ENCODE peak calls at places on chromosomes 12 and 14, in seven cellular contexts. B, R, O, D, T, M and K are unnamed samples.

GRCh38 chr14:51996148-51996746 is 6.9 kb downstream of the RTRAF start:
- DNase-seq in B (peak; percentile 32), M (no peak), D (peak; percentile 38), R (no peak), O (no peak), T (peak; percentile 42), K (peak; percentile 29)

GRCh38 chr12:75883241-75883640 is 148.3 kb downstream of the PHLDA1 start:
- DNase-seq in R (no peak), B (no peak), D (no peak), O (no peak), T (no peak), M (no peak), K (peak; percentile 54)

GRCh38 chr12:88876867-88877266 is 296.6 kb upstream of the KITLG start:
- DNase-seq in M (no peak), R (no peak), B (no peak), O (no peak), T (no peak), D (no peak), K (no peak)

GRCh38 chr14:33432407-33433023 is 493.8 kb downstream of the NPAS3 start:
- DNase-seq in M (no peak), B (peak; percentile 8), O (no peak), R (no peak), T (no peak), D (peak; percentile 12), K (peak; percentile 47)

GRCh38 chr14:44963775-44964380 is 1.9 kb downstream of the TOGARAM1 start:
- DNase-seq in M (no peak), R (no peak), D (peak; percentile 6), B (peak; percentile 51), T (no peak), O (no peak), K (peak; percentile 10)

GRCh38 chr12:111312016-111312415 is 56.9 kb downstream of the PHETA1 start:
- DNase-seq in T (no peak), R (no peak), D (no peak), B (no peak), M (no peak), O (no peak), K (no peak)

GRCh38 chr14:23544511-23545447 is 6.8 kb downstream of the ZFHX2 start:
- DNase-seq in M (no peak), D (no peak), T (no peak), O (no peak), R (no peak), B (peak; percentile 81), K (peak; percentile 70)

GRCh38 chr14:78970677-78971076 is 800.5 kb downstream of the NRXN3 start:
- DNase-seq in R (no peak), B (peak; percentile 31), T (no peak), M (no peak), D (no peak), O (no peak), K (no peak)

GRCh38 chr14:98444077-98444476 is 827.9 kb downstream of the BCL11B start:
- DNase-seq in D (no peak), T (peak; percentile 76), R (peak; percentile 52), B (no peak), M (no peak), O (no peak), K (no peak)

GRCh38 chr14:49861581-49861922 is 9.0 kb upstream of the NEMF start:
- DNase-seq in T (no peak), B (peak; percentile 79), R (peak; percentile 73), D (peak; percentile 63), O (peak; percentile 13), M (peak; percentile 73), K (peak; percentile 65)

GRCh38 chr12:97005174-97005573 is 98.1 kb downstream of the NEDD1 start:
- DNase-seq in T (no peak), O (no peak), B (no peak), M (no peak), D (no peak), R (no peak), K (no peak)

GRCh38 chr12:29907486-29907885 is 123.7 kb upstream of the TMTC1 start:
- DNase-seq in O (no peak), B (no peak), M (no peak), T (no peak), R (no peak), D (no peak), K (no peak)

GRCh38 chr12:52561880-52562449 is 9.0 kb upstream of the KRT71 start:
- DNase-seq in D (peak; percentile 6), R (no peak), T (no peak), O (no peak), B (peak; percentile 37), M (no peak), K (peak; percentile 41)

GRCh38 chr14:54186821-54187365 is 209.9 kb upstream of the CDKN3 start:
- DNase-seq in R (no peak), M (no peak), O (no peak), D (no peak), B (no peak), T (no peak), K (no peak)

GRCh38 chr12:5258498-5258897 is 173.4 kb upstream of the NTF3 start:
- DNase-seq in T (no peak), D (no peak), R (no peak), B (no peak), O (no peak), M (no peak), K (no peak)

GRCh38 chr14:95362180-95362494 is 42.4 kb upstream of the CLMN start:
- DNase-seq in T (no peak), M (no peak), B (peak; percentile 41), O (no peak), D (no peak), R (no peak), K (no peak)

GRCh38 chr14:29348504-29348903 is 579.1 kb downstream of the PRKD1 start:
- DNase-seq in R (no peak), B (no peak), O (no peak), T (no peak), D (no peak), M (no peak), K (no peak)

GRCh38 chr12:25054783-25055144 is 105.9 kb upstream of the BCAT1 start:
- DNase-seq in O (no peak), M (no peak), T (peak; percentile 27), R (peak; percentile 72), B (no peak), D (peak; percentile 23), K (no peak)

GRCh38 chr12:108302471-108303311 is 36.4 kb downstream of the CMKLR1 start:
- DNase-seq in B (peak; percentile 38), R (peak; percentile 10), D (no peak), O (peak; percentile 54), M (peak; percentile 31), T (no peak), K (no peak)

GRCh38 chr14:76715102-76715926 is 46.0 kb upstream of the VASH1 start:
- DNase-seq in B (peak; percentile 52), T (no peak), M (no peak), O (no peak), R (no peak), D (peak; percentile 60), K (no peak)

GRCh38 chr12:120376890-120377572 is 8.1 kb upstream of the MSI1 start:
- DNase-seq in D (no peak), R (no peak), B (no peak), O (no peak), T (no peak), M (no peak), K (no peak)

GRCh38 chr12:53464685-53465084 is 12.8 kb downstream of the PCBP2 start:
- DNase-seq in R (no peak), D (no peak), T (no peak), O (no peak), M (no peak), B (no peak), K (no peak)

GRCh38 chr12:57470286-57470969 is 9.2 kb downstream of the ARHGAP9 start:
- DNase-seq in T (no peak), M (no peak), O (no peak), D (no peak), R (no peak), B (no peak), K (no peak)
- H3K4me3 ChIP-seq in T (no peak overlapping the region), M (no peak overlapping the region), O (no peak overlapping the region), D (no peak overlapping the region), R (no peak overlapping the region), B (no peak overlapping the region), K (no peak overlapping the region)

GRCh38 chr12:123133701-123134100 is 17.2 kb downstream of the PITPNM2 start:
- DNase-seq in D (no peak), R (no peak), O (no peak), M (no peak), B (no peak), T (no peak), K (no peak)

GRCh38 chr12:123134265-123134664 is 16.6 kb downstream of the PITPNM2 start:
- DNase-seq in D (no peak), M (no peak), O (no peak), T (no peak), R (no peak), B (no peak), K (no peak)

GRCh38 chr12:123132951-123133619 is 17.8 kb downstream of the PITPNM2 start:
- DNase-seq in M (no peak), D (no peak), B (no peak), O (no peak), T (no peak), R (no peak), K (no peak)

GRCh38 chr12:123135688-123136087 is 15.2 kb downstream of the PITPNM2 start:
- DNase-seq in D (no peak), O (no peak), T (no peak), B (no peak), M (no peak), R (no peak), K (no peak)

GRCh38 chr12:123134755-123135282 is 16.1 kb downstream of the PITPNM2 start:
- DNase-seq in T (no peak), R (no peak), B (no peak), D (no peak), M (no peak), O (no peak), K (no peak)
- H3K4me1 ChIP-seq in T (peaks cover 18% of the 10 kb centered on the region), R (peaks cover 21% of the 10 kb centered on the region), B (peaks cover 4% of the 10 kb centered on the region), D (no peaks in the 10 kb centered on the region), M (peaks cover 4% of the 10 kb centered on the region), O (peaks cover 5% of the 10 kb centered on the region), K (peaks cover 7% of the 10 kb centered on the region)

GRCh38 chr12:106985479-106985878 is 1.5 kb downstream of the MTERF2 start:
- DNase-seq in T (no peak), O (no peak), R (no peak), M (no peak), B (peak; percentile 10), D (peak; percentile 61), K (peak; percentile 64)
- H3K4me3 ChIP-seq in T (no peak overlapping the region), O (no peak overlapping the region), R (no peak overlapping the region), M (no peak overlapping the region), B (no peak overlapping the region), D (peak overlapping the region; percentile 64), K (no peak overlapping the region)

GRCh38 chr14:64718762-64719161 is 14.5 kb downstream of the PLEKHG3 start:
- DNase-seq in D (no peak), T (no peak), M (peak; percentile 19), B (no peak), R (no peak), O (no peak), K (no peak)

GRCh38 chr14:64721391-64721791 is 17.2 kb downstream of the PLEKHG3 start:
- DNase-seq in M (no peak), O (peak; percentile 64), D (no peak), R (no peak), T (no peak), B (no peak), K (peak; percentile 41)

GRCh38 chr14:64717870-64718269 is 13.6 kb downstream of the PLEKHG3 start:
- DNase-seq in D (no peak), T (no peak), M (peak; percentile 60), B (no peak), R (no peak), O (no peak), K (peak; percentile 56)

GRCh38 chr14:64720190-64720589 is 16.0 kb downstream of the PLEKHG3 start:
- DNase-seq in M (no peak), R (no peak), D (no peak), T (no peak), B (no peak), O (no peak), K (peak; percentile 97)

GRCh38 chr14:64719601-64720000 is 15.4 kb downstream of the PLEKHG3 start:
- DNase-seq in D (no peak), M (peak; percentile 16), O (no peak), R (no peak), T (no peak), B (no peak), K (no peak)
- H3K4me1 ChIP-seq in D (no peaks in the 10 kb centered on the region), M (peaks cover 44% of the 10 kb centered on the region), O (peaks cover 100% of the 10 kb centered on the region), R (peaks cover 51% of the 10 kb centered on the region), T (peaks cover 100% of the 10 kb centered on the region), B (peaks cover 65% of the 10 kb centered on the region), K (peaks cover 12% of the 10 kb centered on the region)